ENCODE peak calls at places on chromosomes 1 and 21, in five cellular contexts. One of them, this sample, is unnamed.

GRCh38 chr1:110011527-110012041 is 22.8 kb upstream of the STRIP1 start:
- DNase-seq in CD8-positive, alpha-beta T cell: peak
- DNase-seq in K562: peak
- DNase-seq in GM10248: peak
- DNase-seq in Panc1: no peak
- DNase-seq in this sample: no peak

GRCh38 chr1:164683235-164683634 is 124.3 kb downstream of the PBX1 start:
- DNase-seq in Panc1: no peak
- DNase-seq in K562: no peak
- DNase-seq in CD8-positive, alpha-beta T cell: no peak
- DNase-seq in GM10248: no peak
- DNase-seq in this sample: no peak

GRCh38 chr1:924619-925323 is 1.0 kb downstream of the SAMD11 start:
- DNase-seq in GM10248: no peak
- DNase-seq in K562: peak
- DNase-seq in Panc1: no peak
- DNase-seq in CD8-positive, alpha-beta T cell: no peak
- DNase-seq in this sample: no peak

GRCh38 chr1:176205322-176205914 is 1.7 kb downstream of the COP1 start:
- DNase-seq in Panc1: no peak
- DNase-seq in CD8-positive, alpha-beta T cell: no peak
- DNase-seq in K562: no peak
- DNase-seq in GM10248: peak
- DNase-seq in this sample: no peak

GRCh38 chr1:177783052-177783451 is 186.8 kb downstream of the SEC16B start:
- DNase-seq in GM10248: no peak
- DNase-seq in CD8-positive, alpha-beta T cell: no peak
- DNase-seq in K562: no peak
- DNase-seq in Panc1: no peak
- DNase-seq in this sample: no peak

GRCh38 chr1:7558481-7558880 is 212.6 kb upstream of the VAMP3 start:
- DNase-seq in Panc1: no peak
- DNase-seq in CD8-positive, alpha-beta T cell: no peak
- DNase-seq in K562: no peak
- DNase-seq in GM10248: no peak
- DNase-seq in this sample: no peak

GRCh38 chr1:168734271-168734670 is 5.3 kb upstream of the DPT start:
- DNase-seq in GM10248: no peak
- DNase-seq in K562: no peak
- DNase-seq in Panc1: no peak
- DNase-seq in CD8-positive, alpha-beta T cell: no peak
- DNase-seq in this sample: no peak

GRCh38 chr1:234199476-234200127 is 173.7 kb upstream of the COA6 start:
- DNase-seq in GM10248: no peak
- DNase-seq in K562: no peak
- DNase-seq in Panc1: no peak
- DNase-seq in CD8-positive, alpha-beta T cell: no peak
- DNase-seq in this sample: no peak

GRCh38 chr1:115413621-115414020 is 75.6 kb upstream of the NGF start:
- DNase-seq in GM10248: no peak
- DNase-seq in K562: no peak
- DNase-seq in CD8-positive, alpha-beta T cell: no peak
- DNase-seq in Panc1: no peak
- DNase-seq in this sample: no peak

GRCh38 chr1:38123356-38123755 is 76.8 kb upstream of the POU3F1 start:
- DNase-seq in CD8-positive, alpha-beta T cell: no peak
- DNase-seq in GM10248: no peak
- DNase-seq in K562: no peak
- DNase-seq in Panc1: no peak
- DNase-seq in this sample: no peak

GRCh38 chr1:219883400-219884332 is 44.7 kb downstream of the SLC30A10 start:
- DNase-seq in GM10248: no peak
- DNase-seq in CD8-positive, alpha-beta T cell: no peak
- DNase-seq in K562: peak
- DNase-seq in Panc1: no peak
- DNase-seq in this sample: no peak

GRCh38 chr1:24541711-24542346 is 14.1 kb upstream of the NCMAP start:
- DNase-seq in CD8-positive, alpha-beta T cell: no peak
- DNase-seq in GM10248: no peak
- DNase-seq in Panc1: no peak
- DNase-seq in K562: peak
- DNase-seq in this sample: no peak
- TF ChIP-seq CTCF in CD8-positive, alpha-beta T cell: peak
- TF ChIP-seq CTCF in GM10248: peak
- TF ChIP-seq CTCF in Panc1: peak
- TF ChIP-seq CTCF in K562: peak
- TF ChIP-seq CTCF in this sample: no peak

DNA sequence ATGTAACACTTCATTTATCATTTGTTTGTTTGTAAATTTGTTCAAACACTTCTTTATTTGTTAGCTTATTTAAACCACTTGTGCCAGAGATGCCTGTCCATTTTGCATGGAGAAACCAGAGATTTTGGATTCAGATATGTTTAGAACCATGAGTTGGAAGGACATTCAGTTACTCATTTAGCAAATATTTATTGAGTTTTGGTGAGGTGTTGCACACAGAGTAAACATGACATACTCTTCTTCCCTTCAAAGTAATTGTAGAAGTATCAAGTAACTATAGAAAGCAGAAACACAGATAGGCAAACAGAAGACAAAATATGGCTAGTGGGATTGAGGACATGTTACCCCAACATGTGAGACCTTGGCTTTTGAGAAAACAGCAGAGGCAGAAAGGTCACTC is 136.8 kb upstream of the USP25 start:
- DNase-seq in K562: no peak
- DNase-seq in GM10248: no peak
- DNase-seq in CD8-positive, alpha-beta T cell: no peak
- DNase-seq in Panc1: no peak
- DNase-seq in this sample: no peak
- TF ChIP-seq CTCF in K562: no peak
- TF ChIP-seq CTCF in GM10248: no peak
- TF ChIP-seq CTCF in CD8-positive, alpha-beta T cell: no peak
- TF ChIP-seq CTCF in Panc1: no peak
- TF ChIP-seq CTCF in this sample: no peak

GRCh38 chr1:33634806-33635205 is 162.4 kb downstream of the ZSCAN20 start:
- DNase-seq in GM10248: peak
- DNase-seq in CD8-positive, alpha-beta T cell: no peak
- DNase-seq in Panc1: no peak
- DNase-seq in K562: peak
- DNase-seq in this sample: no peak

GRCh38 chr1:33635336-33636012 is 163.0 kb downstream of the ZSCAN20 start:
- DNase-seq in CD8-positive, alpha-beta T cell: no peak
- DNase-seq in GM10248: no peak
- DNase-seq in K562: no peak
- DNase-seq in Panc1: no peak
- DNase-seq in this sample: no peak

GRCh38 chr1:33634143-33634542 is 161.7 kb downstream of the ZSCAN20 start:
- DNase-seq in GM10248: no peak
- DNase-seq in K562: no peak
- DNase-seq in Panc1: no peak
- DNase-seq in CD8-positive, alpha-beta T cell: no peak
- DNase-seq in this sample: no peak

GRCh38 chr1:33636209-33636608 is 163.8 kb downstream of the ZSCAN20 start:
- DNase-seq in CD8-positive, alpha-beta T cell: no peak
- DNase-seq in K562: no peak
- DNase-seq in Panc1: no peak
- DNase-seq in GM10248: no peak
- DNase-seq in this sample: no peak

DNA sequence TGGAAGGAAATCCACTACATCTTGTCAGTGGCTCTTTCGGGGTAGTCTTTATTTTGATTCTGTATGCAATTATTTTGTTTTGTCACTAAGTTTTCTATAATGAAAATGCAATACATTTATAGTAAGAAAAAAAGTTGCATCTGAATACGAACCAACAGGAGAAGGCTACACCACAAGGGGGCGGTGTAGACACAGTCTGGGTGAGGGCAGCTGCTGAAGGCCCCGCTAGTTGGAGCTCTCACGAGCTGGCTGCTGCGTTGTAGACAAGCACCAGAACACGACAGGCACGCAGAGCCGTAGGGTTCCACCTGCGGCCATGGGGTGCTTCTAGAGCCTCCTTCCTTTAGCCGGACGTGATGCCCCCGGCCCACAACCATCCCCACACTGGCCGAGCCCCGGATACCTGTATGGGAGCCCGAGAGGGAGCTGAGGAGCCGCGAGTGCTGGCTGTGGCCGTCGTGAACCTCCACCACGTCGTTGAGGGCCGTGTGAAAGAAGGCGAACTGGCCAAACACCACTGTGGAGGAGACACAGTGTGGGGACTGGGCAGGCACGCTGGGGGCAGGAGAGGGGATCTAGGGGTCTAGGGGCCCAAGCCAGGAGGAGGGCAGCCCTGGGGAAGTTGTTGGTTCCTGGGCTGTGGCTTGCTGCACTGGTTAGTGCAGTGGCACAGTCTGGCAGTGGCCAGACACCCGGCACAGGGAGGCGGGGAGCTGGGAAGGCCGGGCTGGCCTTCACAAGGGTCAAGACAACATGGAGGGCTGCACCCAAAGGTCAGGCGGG is 160.8 kb downstream of the ZSCAN20 start:
- DNase-seq in GM10248: peak
- DNase-seq in Panc1: peak
- DNase-seq in K562: peak
- DNase-seq in CD8-positive, alpha-beta T cell: peak
- DNase-seq in this sample: peak
- TF ChIP-seq CTCF in GM10248: peak
- TF ChIP-seq CTCF in Panc1: peak
- TF ChIP-seq CTCF in K562: peak
- TF ChIP-seq CTCF in CD8-positive, alpha-beta T cell: peak
- TF ChIP-seq CTCF in this sample: peak

GRCh38 chr1:82455342-82455741 is 654.6 kb downstream of the ADGRL2 start:
- DNase-seq in K562: no peak
- DNase-seq in CD8-positive, alpha-beta T cell: no peak
- DNase-seq in Panc1: no peak
- DNase-seq in GM10248: no peak
- DNase-seq in this sample: no peak

GRCh38 chr1:82451191-82451590 is 650.5 kb downstream of the ADGRL2 start:
- DNase-seq in CD8-positive, alpha-beta T cell: no peak
- DNase-seq in Panc1: no peak
- DNase-seq in K562: no peak
- DNase-seq in GM10248: no peak
- DNase-seq in this sample: no peak

GRCh38 chr1:82454431-82454830 is 653.7 kb downstream of the ADGRL2 start:
- DNase-seq in Panc1: no peak
- DNase-seq in CD8-positive, alpha-beta T cell: no peak
- DNase-seq in GM10248: no peak
- DNase-seq in K562: no peak
- DNase-seq in this sample: no peak

GRCh38 chr1:82452096-82452495 is 651.4 kb downstream of the ADGRL2 start:
- DNase-seq in CD8-positive, alpha-beta T cell: no peak
- DNase-seq in K562: no peak
- DNase-seq in Panc1: no peak
- DNase-seq in GM10248: no peak
- DNase-seq in this sample: no peak

DNA sequence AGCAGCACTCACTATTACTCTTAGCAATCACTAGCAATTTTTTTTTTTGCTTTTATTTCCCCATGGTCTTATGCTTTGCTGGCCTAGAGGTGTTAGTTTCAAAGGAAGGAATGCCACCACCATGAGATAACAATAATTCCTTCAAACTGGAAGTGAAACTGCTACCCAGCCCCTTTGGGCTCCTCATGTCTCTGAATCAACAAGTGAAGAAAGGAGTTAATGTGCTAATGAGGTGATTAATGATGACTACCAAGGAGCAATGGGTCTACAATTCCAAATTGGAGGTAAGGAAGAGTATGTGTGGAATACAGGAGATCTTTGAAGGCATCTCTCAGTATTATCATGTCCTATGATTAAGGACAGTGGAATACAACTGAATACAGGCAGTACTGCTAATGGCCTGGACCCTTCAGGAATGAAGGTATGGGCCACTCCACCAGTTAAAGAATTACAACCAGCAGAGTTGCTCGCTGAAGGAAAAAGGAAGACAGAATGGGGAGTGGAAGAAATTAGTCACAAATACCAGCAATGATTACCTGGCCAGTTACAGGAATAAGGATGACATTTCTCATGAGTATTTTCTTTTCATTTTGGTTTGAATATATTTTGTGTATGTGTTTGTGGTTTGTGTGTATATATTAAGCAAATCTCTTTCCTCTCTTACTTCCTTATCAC is 652.9 kb downstream of the ADGRL2 start:
- DNase-seq in CD8-positive, alpha-beta T cell: no peak
- DNase-seq in GM10248: no peak
- DNase-seq in K562: no peak
- DNase-seq in Panc1: no peak
- DNase-seq in this sample: no peak
- TF ChIP-seq CTCF in CD8-positive, alpha-beta T cell: no peak
- TF ChIP-seq CTCF in GM10248: no peak
- TF ChIP-seq CTCF in K562: no peak
- TF ChIP-seq CTCF in Panc1: no peak
- TF ChIP-seq CTCF in this sample: no peak

DNA sequence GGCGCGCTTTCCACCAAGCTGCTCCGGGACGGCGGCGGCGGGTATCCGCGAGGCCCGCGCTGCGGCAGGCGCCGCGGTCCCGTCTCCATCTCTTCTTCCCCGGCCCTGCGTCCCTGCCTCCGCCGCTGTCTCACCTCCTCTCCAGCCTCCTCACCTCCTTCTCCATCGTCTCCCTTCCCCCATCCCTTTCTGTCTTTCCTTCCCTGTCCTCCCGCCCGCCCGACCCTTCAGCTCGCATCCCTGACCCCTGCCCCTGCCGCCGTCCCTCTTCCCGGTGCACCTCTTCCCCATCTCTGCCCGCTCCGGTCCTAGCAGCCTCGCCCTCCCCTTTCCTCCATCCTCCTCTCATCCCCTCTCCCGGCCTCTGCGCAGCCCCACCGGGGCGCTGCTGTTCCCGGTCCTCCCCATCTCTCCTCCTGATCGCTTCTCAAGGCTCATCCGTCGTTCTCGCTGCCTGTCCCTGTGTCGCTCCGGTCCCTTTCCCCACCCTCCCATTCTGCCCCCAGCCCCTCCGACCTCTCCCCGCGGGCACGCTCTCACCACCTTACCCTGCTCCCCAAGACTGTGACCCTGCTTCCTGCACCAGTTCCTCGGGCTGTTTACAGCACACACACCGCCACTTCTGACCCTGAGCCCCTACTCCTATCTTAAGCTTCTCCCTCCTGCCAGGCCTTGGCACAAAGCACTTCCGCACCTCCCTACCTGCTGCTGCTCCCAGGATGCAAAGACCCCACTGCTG is 758 bp upstream of the NPHP4 start:
- DNase-seq in GM10248: no peak
- DNase-seq in CD8-positive, alpha-beta T cell: peak
- DNase-seq in K562: peak
- DNase-seq in Panc1: no peak
- DNase-seq in this sample: no peak
- TF ChIP-seq CTCF in GM10248: peak
- TF ChIP-seq CTCF in CD8-positive, alpha-beta T cell: no peak
- TF ChIP-seq CTCF in K562: no peak
- TF ChIP-seq CTCF in Panc1: no peak
- TF ChIP-seq CTCF in this sample: no peak

GRCh38 chr1:51086496-51087271 is 15.3 kb upstream of the C1orf185 start:
- DNase-seq in GM10248: no peak
- DNase-seq in K562: no peak
- DNase-seq in Panc1: no peak
- DNase-seq in CD8-positive, alpha-beta T cell: no peak
- DNase-seq in this sample: no peak
- TF ChIP-seq CTCF in GM10248: no peak
- TF ChIP-seq CTCF in K562: no peak
- TF ChIP-seq CTCF in Panc1: no peak
- TF ChIP-seq CTCF in CD8-positive, alpha-beta T cell: no peak
- TF ChIP-seq CTCF in this sample: no peak